ENCODE peak calls at places on chromosomes 16 and 17, in six cellular contexts. H, F, W, E, P and V are unnamed samples.
A peak's percentile ranks its signal among the peaks of the same experiment; 100 is the strongest.

GRCh38 chr17:30969989-30970680 is 704 bp upstream of the RNF135 start:
- DNase-seq in H (no peak), F (no peak), W (peak; percentile 54), E (no peak), P (peak; percentile 57), V (no peak)

GRCh38 chr16:27749946-27750345 is 200.0 kb downstream of the KATNIP start:
- DNase-seq in H (no peak), F (no peak), W (no peak), E (no peak), P (no peak), V (no peak)

GRCh38 chr16:74700206-74701040 is at the start of gene MLKL:
- DNase-seq in H (no peak), F (no peak), W (peak; percentile 53), E (peak; percentile 46), P (peak; percentile 72), V (peak; percentile 34)

GRCh38 chr17:80646328-80646727 is 101.7 kb downstream of the RPTOR start:
- DNase-seq in H (no peak), F (no peak), W (no peak), E (no peak), P (no peak), V (no peak)

GRCh38 chr16:25030420-25031131 is 15.4 kb upstream of the ARHGAP17 start:
- DNase-seq in H (no peak), F (no peak), W (no peak), E (no peak), P (no peak), V (peak; percentile 49)

GRCh38 chr17:79939755-79940154 is 95.9 kb downstream of the TBC1D16 start:
- DNase-seq in H (no peak), F (no peak), W (no peak), E (no peak), P (no peak), V (no peak)

GRCh38 chr16:47463771-47464624 is 2.9 kb downstream of the PHKB start:
- DNase-seq in H (no peak), F (no peak), W (peak; percentile 42), E (no peak), P (no peak), V (no peak)

GRCh38 chr16:26672206-26672605 is 394.5 kb upstream of the C16orf82 start:
- DNase-seq in H (no peak), F (no peak), W (no peak), E (no peak), P (no peak), V (no peak)

GRCh38 chr17:50634123-50634914 is at the start of gene ABCC3:
- DNase-seq in H (no peak), F (no peak), W (peak; percentile 63), E (no peak), P (peak; percentile 87), V (no peak)

GRCh38 chr16:71623597-71623996 is 2.4 kb upstream of the MARVELD3 start:
- DNase-seq in H (no peak), F (no peak), W (no peak), E (no peak), P (no peak), V (no peak)

GRCh38 chr16:74297296-74297665 is 667 bp downstream of the PSMD7 start:
- DNase-seq in H (no peak), F (no peak), W (peak; percentile 25), E (no peak), P (peak; percentile 61), V (no peak)

GRCh38 chr16:70481929-70482536 is 27.6 kb downstream of the FCSK start:
- DNase-seq in H (no peak), F (no peak), W (no peak), E (no peak), P (no peak), V (no peak)

GRCh38 chr17:4715071-4715749 is 4.8 kb downstream of the ARRB2 start:
- DNase-seq in H (no peak), F (no peak), W (no peak), E (no peak), P (no peak), V (peak; percentile 45)

GRCh38 chr17:45073414-45074070 is 12.4 kb downstream of the NMT1 start:
- DNase-seq in H (no peak), F (no peak), W (no peak), E (no peak), P (no peak), V (no peak)

GRCh38 chr17:76672270-76672851 is 28.8 kb upstream of the ST6GALNAC1 start:
- DNase-seq in H (no peak), F (no peak), W (no peak), E (no peak), P (no peak), V (no peak)

GRCh38 chr16:3824121-3824795 is 56.3 kb downstream of the CREBBP start:
- DNase-seq in H (no peak), F (no peak), W (no peak), E (no peak), P (no peak), V (no peak)

GRCh38 chr17:75566456-75567233 is 21.0 kb upstream of the MYO15B start:
- DNase-seq in H (no peak), F (no peak), W (no peak), E (no peak), P (no peak), V (no peak)

DNA sequence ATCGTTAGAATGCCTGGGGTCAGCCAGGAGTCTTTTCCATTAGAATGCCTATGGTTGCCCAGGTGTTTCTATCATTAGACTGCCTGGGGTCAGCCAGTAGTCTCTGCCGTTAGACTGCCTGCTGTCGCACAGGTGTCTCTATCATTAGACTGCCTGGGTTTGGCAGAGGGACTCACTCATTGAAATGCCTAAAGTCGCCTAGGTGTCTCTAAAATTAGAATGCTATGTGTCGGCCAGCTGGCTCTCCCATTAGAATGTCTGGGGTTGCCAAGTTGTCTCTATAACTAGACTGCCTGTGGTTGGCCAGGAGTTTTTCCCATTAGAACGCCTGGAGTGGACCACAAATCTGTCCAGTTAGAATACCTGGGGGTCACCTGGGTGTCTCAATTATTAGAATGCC is 2266.5 kb downstream of the TP53TG3F start:
- DNase-seq in H (no peak), F (no peak), W (no peak), E (no peak), P (no peak), V (no peak)
- H3K9me3 ChIP-seq in H (no peaks in the 10 kb centered on the region), F (peaks cover 14% of the 10 kb centered on the region), W (no peaks in the 10 kb centered on the region), E (no peaks in the 10 kb centered on the region), P (peaks cover 3% of the 10 kb centered on the region), V (no peaks in the 10 kb centered on the region)

DNA sequence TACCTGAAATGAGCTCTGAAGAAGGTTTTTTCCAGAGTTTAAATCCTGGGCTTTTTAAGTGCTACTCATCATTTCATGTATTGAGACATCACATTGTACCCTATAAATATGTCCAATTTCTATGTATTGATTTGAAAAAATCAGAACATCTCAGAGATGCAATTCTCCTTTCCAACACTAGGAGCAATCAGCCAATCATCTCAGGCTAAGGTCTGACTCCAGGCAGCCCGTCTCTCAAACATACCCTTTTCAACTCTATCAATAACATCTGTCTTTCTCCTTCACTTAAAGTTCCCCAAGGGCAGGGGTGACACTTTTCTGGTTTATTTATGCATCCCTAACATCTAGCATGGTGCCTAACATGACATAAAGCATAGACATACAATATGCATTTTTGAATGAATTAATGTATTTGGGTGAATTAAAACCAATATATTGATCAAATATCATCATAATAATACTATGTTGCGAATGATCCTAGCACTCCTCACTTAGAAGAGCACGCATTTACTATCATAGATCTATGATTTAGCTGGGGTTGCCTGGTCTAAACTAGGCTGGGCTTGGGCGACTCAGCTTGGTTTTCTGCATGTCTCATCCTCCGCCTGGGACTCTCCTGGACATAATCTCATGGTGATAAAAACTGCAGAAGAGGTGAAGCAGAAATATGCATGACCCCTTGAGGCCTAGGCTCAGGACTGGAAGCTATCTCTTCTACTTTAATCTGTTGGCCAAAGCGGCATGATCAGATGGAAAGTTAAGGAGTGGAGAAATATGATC is 5.2 kb upstream of the CDH11 start:
- DNase-seq in H (no peak), F (no peak), W (no peak), E (no peak), P (no peak), V (no peak)
- H3K4me3 ChIP-seq in H (no peak overlapping the region), F (no peak overlapping the region), W (no peak overlapping the region), E (no peak overlapping the region), P (no peak overlapping the region), V (no peak overlapping the region)

GRCh38 chr16:16158082-16158658 is 65.1 kb downstream of the ABCC6 start:
- DNase-seq in H (no peak), F (no peak), W (no peak), E (no peak), P (no peak), V (no peak)
- H3K9me3 ChIP-seq in H (peaks cover 12% of the 10 kb centered on the region), F (no peaks in the 10 kb centered on the region), W (peaks cover 6% of the 10 kb centered on the region), E (peaks cover 15% of the 10 kb centered on the region), P (no peaks in the 10 kb centered on the region), V (peaks cover 7% of the 10 kb centered on the region)

GRCh38 chr17:36844013-36844412 is 93.3 kb upstream of the LHX1 start:
- DNase-seq in H (no peak), F (no peak), W (no peak), E (no peak), P (no peak), V (no peak)

GRCh38 chr17:36842231-36842630 is 95.0 kb upstream of the LHX1 start:
- DNase-seq in H (no peak), F (no peak), W (no peak), E (no peak), P (no peak), V (no peak)

GRCh38 chr17:36845916-36846315 is 91.4 kb upstream of the LHX1 start:
- DNase-seq in H (no peak), F (no peak), W (peak; percentile 28), E (no peak), P (no peak), V (no peak)

GRCh38 chr17:36846410-36847292 is 90.6 kb upstream of the LHX1 start:
- DNase-seq in H (no peak), F (no peak), W (no peak), E (no peak), P (no peak), V (no peak)

GRCh38 chr17:36844601-36845000 is 92.7 kb upstream of the LHX1 start:
- DNase-seq in H (no peak), F (no peak), W (no peak), E (no peak), P (no peak), V (no peak)
- H3K4me3 ChIP-seq in H (no peak overlapping the region), F (no peak overlapping the region), W (no peak overlapping the region), E (no peak overlapping the region), P (no peak overlapping the region), V (no peak overlapping the region)